ENCODE peak calls at places on chromosome 2, in nine cellular contexts. S is H9, U is K562, J is endothelial cell of umbilical vein, V is IMR-90, L is osteoblast, X is mammary epithelial cell, Y is neural progenitor cell, A is A549. P is an unnamed sample.

GRCh38 chr2:151840216-151840691 is 12.0 kb upstream of the ARL5A start:
- DNase-seq in U (no peak), V (no peak), Y (no peak), A (no peak), S (no peak), X (peak), J (no peak), L (no peak), P (no peak)

GRCh38 chr2:127651987-127652550 is 6.1 kb downstream of the GPR17 start:
- DNase-seq in L (no peak), U (no peak), Y (no peak), J (no peak), X (no peak), A (no peak), V (no peak), S (no peak), P (no peak)

GRCh38 chr2:102187191-102188150 is 648 bp downstream of the IL1RL2 start:
- DNase-seq in X (peak), S (no peak), Y (no peak), J (peak), U (no peak), L (peak), V (peak), A (no peak), P (peak)

GRCh38 chr2:191682148-191682547 is 4.2 kb downstream of the NABP1 start:
- DNase-seq in V (peak), L (peak), X (no peak), U (no peak), Y (no peak), J (no peak), S (no peak), A (no peak), P (no peak)

GRCh38 chr2:68292108-68292710 is 27.5 kb downstream of the CNRIP1 start:
- DNase-seq in L (no peak), Y (peak), U (peak), X (peak), A (peak), S (no peak), J (peak), V (peak), P (peak)

GRCh38 chr2:28613616-28614501 is 118.0 kb downstream of the PLB1 start:
- DNase-seq in A (no peak), J (no peak), U (no peak), L (no peak), Y (peak), X (peak), S (no peak), V (peak), P (no peak)

GRCh38 chr2:96157649-96158553 is 12.7 kb upstream of the DUSP2 start:
- DNase-seq in L (peak), U (peak), X (no peak), S (no peak), A (no peak), V (no peak), Y (no peak), J (no peak), P (no peak)

GRCh38 chr2:228401065-228401912 is 219.8 kb upstream of the SPHKAP start:
- DNase-seq in Y (no peak), X (peak), L (no peak), V (no peak), U (no peak), A (no peak), J (no peak), S (no peak), P (no peak)

GRCh38 chr2:223260681-223261080 is 208.7 kb downstream of the KCNE4 start:
- DNase-seq in J (peak), L (no peak), V (peak), U (no peak), Y (no peak), S (no peak), A (no peak), X (peak), P (no peak)

GRCh38 chr2:123696799-123697410 is 328.2 kb upstream of the CNTNAP5 start:
- DNase-seq in A (no peak), Y (no peak), U (no peak), V (no peak), X (no peak), J (no peak), L (peak), S (no peak), P (peak)

GRCh38 chr2:238558456-238559099 is 131.9 kb downstream of the ASB1 start:
- DNase-seq in U (no peak), V (no peak), Y (no peak), S (no peak), A (no peak), J (no peak), X (no peak), L (peak), P (no peak)

GRCh38 chr2:111247491-111247890 is 126.8 kb downstream of the BCL2L11 start:
- DNase-seq in L (no peak), U (no peak), X (no peak), A (no peak), S (no peak), V (no peak), J (no peak), Y (no peak), P (no peak)

GRCh38 chr2:20042531-20042930 is 8.9 kb downstream of the LAPTM4A start:
- DNase-seq in L (peak), J (peak), S (no peak), V (no peak), Y (no peak), A (no peak), X (no peak), U (no peak), P (peak)

GRCh38 chr2:212908682-212909435 is 242.6 kb downstream of the IKZF2 start:
- DNase-seq in V (no peak), U (no peak), Y (no peak), J (no peak), L (no peak), X (no peak), S (no peak), A (no peak), P (no peak)

GRCh38 chr2:172580544-172580943 is 24.7 kb downstream of the PDK1 start:
- DNase-seq in U (no peak), J (no peak), X (no peak), L (no peak), Y (no peak), A (no peak), S (no peak), V (no peak), P (no peak)

GRCh38 chr2:74221604-74222299 is 23.3 kb downstream of the MTHFD2 start:
- DNase-seq in L (no peak), S (no peak), U (no peak), J (no peak), A (no peak), Y (no peak), V (no peak), X (no peak), P (no peak)

GRCh38 chr2:149329470-149330126 is 789 bp upstream of the LYPD6 start:
- DNase-seq in S (peak), L (peak), U (no peak), V (peak), J (peak), Y (peak), A (peak), X (peak), P (peak)

GRCh38 chr2:136135924-136136906 is 18.3 kb upstream of the CXCR4 start:
- DNase-seq in S (no peak), X (no peak), V (no peak), U (no peak), A (no peak), L (no peak), J (no peak), Y (no peak), P (no peak)

GRCh38 chr2:38947241-38948239 is 57.9 kb downstream of the ARHGEF33 start:
- DNase-seq in L (no peak), J (peak), Y (peak), V (peak), U (peak), S (peak), A (peak), X (peak), P (peak)

GRCh38 chr2:211174631-211175030 is 618.2 kb downstream of the CPS1 start:
- DNase-seq in Y (no peak), U (no peak), S (no peak), L (no peak), A (no peak), J (no peak), X (no peak), V (no peak), P (no peak)

GRCh38 chr2:41779873-41780272 is 267.9 kb upstream of the PKDCC start:
- DNase-seq in U (no peak), V (no peak), L (no peak), A (no peak), Y (no peak), S (no peak), X (no peak), J (no peak), P (no peak)

GRCh38 chr2:36507408-36507812 is 90.6 kb downstream of the FEZ2 start:
- DNase-seq in S (peak), J (peak), X (peak), U (peak), Y (peak), L (no peak), A (peak), V (peak), P (peak)

GRCh38 chr2:217489145-217489960 is 513.4 kb downstream of the TNS1 start:
- DNase-seq in Y (peak), U (no peak), S (peak), J (no peak), L (peak), X (peak), A (no peak), V (no peak), P (no peak)

GRCh38 chr2:71340176-71340575 is 8.6 kb downstream of the ZNF638 start:
- DNase-seq in V (no peak), U (no peak), A (no peak), L (no peak), Y (no peak), X (no peak), S (no peak), J (peak), P (no peak)

GRCh38 chr2:8310557-8311455 is 371.1 kb upstream of the ID2 start:
- DNase-seq in J (no peak), L (no peak), Y (no peak), V (no peak), X (no peak), S (peak), A (no peak), U (no peak), P (no peak)

GRCh38 chr2:85468704-85469349 is 50.3 kb downstream of the SH2D6 start:
- DNase-seq in Y (peak), X (peak), L (no peak), A (peak), S (peak), U (peak), V (peak), J (peak), P (peak)

GRCh38 chr2:219178377-219179175 is 501 bp downstream of the RETREG2 start:
- DNase-seq in L (peak), S (no peak), Y (peak), U (peak), J (no peak), X (peak), V (peak), A (peak), P (peak)

GRCh38 chr2:32403782-32404181 is 47.0 kb downstream of the BIRC6 start:
- DNase-seq in V (no peak), S (no peak), Y (no peak), J (no peak), L (no peak), X (no peak), A (no peak), U (no peak), P (no peak)

GRCh38 chr2:226655871-226656270 is 143.7 kb downstream of the IRS1 start:
- DNase-seq in Y (no peak), S (no peak), L (no peak), J (no peak), V (peak), U (no peak), A (peak), X (no peak), P (no peak)

GRCh38 chr2:46548103-46548486 is 68.7 kb downstream of the TMEM247 start:
- DNase-seq in V (no peak), X (no peak), S (no peak), A (no peak), Y (no peak), J (no peak), L (peak), U (no peak), P (no peak)
- H3K4me2 ChIP-seq in V (no peak), X (no peak), S (no peak), A (no peak), Y (no peak), J (no peak), L (no peak), U (no peak), P (no peak)

GRCh38 chr2:174778479-174778962 is 14.2 kb upstream of the CHRNA1 start:
- DNase-seq in L (peak), U (no peak), J (no peak), X (peak), Y (no peak), A (no peak), S (no peak), V (peak), P (no peak)
- H3K4me2 ChIP-seq in L (peak), U (no peak), J (no peak), X (no peak), Y (no peak), A (no peak), S (no peak), V (peak), P (no peak)

DNA sequence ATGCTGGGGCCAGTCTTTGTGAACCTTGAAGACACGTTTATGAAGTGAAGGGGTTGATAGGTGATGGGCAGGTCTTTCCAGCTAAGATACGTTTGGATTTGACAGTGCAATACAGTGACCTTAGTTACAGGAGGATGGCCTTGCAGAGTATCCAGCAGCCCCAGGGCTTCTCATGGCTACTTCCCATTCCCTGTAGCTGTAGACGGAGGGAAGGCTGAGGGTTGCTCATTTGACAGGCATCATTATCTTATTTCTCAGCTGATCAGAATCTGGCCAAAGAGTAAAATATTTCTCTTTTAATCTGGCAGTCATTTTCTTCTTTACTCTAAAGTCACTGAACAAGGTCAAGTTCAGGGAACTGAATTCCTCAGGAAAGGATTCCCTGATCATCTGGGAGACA is 85.1 kb upstream of the RMDN2 start:
- DNase-seq in U (no peak), A (no peak), Y (no peak), J (no peak), V (no peak), L (no peak), X (no peak), S (no peak), P (no peak)
- H3K4me2 ChIP-seq in U (no peak), A (no peak), Y (no peak), J (no peak), V (no peak), L (no peak), X (no peak), S (no peak), P (no peak)

GRCh38 chr2:241958818-241959545 is 89.5 kb downstream of the RTP5 start:
- DNase-seq in A (no peak), S (no peak), V (no peak), X (no peak), J (no peak), Y (no peak), U (no peak), L (no peak), P (no peak)
- H3K4me2 ChIP-seq in A (no peak), S (no peak), V (no peak), X (no peak), J (no peak), Y (no peak), U (no peak), L (no peak), P (no peak)

GRCh38 chr2:112493048-112493447 is 11.1 kb downstream of the TTL start:
- DNase-seq in Y (no peak), V (peak), S (no peak), L (peak), J (no peak), X (no peak), U (no peak), A (peak), P (peak)
- H3K4me2 ChIP-seq in Y (no peak), V (no peak), S (no peak), L (peak), J (no peak), X (no peak), U (no peak), A (peak), P (no peak)

DNA sequence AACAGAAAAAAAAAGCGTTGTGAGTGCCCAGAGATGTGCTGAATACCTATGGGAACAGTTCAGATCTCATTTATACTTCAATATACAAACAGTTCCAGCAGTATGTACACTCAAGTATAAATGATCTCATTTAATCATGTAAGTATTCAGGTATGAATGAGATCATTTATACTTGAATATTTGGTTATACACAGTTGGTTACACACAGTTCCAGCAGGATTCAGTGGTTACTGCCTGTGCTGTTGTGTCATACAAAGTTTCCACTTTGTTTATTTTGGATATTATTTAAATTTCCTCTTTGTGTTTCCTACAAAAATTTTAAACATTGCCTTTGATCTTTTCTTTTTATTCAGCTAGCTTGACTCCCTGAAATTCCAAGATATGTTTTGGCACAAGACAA is 293.5 kb upstream of the SLC39A10 start:
- DNase-seq in L (no peak), S (no peak), J (no peak), A (peak), Y (no peak), U (no peak), V (peak), X (peak), P (no peak)
- H3K4me2 ChIP-seq in L (peak), S (no peak), J (peak), A (peak), Y (no peak), U (no peak), V (peak), X (peak), P (no peak)

DNA sequence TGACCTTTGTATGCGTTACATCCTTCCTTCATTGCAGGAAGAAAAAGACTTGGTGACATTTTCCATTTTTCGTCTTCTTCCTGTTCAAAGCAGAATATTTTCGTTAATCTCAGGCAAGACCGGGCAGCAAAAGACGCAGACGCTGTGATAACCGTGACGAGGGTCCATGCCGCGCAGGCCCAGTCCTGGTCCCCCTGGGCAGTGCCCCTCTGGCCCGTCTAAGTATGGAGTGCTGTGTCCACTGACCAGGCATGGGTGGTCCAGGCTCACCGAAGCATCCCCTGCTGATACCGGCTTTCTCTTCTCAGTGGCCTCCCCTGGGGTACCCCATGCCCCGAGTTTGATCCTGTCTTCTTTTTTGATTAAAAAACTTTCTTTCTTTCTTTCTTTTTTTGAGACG is 135.2 kb upstream of the ASB18 start:
- DNase-seq in A (no peak), L (no peak), S (no peak), Y (no peak), J (no peak), X (no peak), U (no peak), V (no peak), P (no peak)
- H3K4me2 ChIP-seq in A (no peak), L (no peak), S (no peak), Y (no peak), J (no peak), X (no peak), U (no peak), V (no peak), P (no peak)

DNA sequence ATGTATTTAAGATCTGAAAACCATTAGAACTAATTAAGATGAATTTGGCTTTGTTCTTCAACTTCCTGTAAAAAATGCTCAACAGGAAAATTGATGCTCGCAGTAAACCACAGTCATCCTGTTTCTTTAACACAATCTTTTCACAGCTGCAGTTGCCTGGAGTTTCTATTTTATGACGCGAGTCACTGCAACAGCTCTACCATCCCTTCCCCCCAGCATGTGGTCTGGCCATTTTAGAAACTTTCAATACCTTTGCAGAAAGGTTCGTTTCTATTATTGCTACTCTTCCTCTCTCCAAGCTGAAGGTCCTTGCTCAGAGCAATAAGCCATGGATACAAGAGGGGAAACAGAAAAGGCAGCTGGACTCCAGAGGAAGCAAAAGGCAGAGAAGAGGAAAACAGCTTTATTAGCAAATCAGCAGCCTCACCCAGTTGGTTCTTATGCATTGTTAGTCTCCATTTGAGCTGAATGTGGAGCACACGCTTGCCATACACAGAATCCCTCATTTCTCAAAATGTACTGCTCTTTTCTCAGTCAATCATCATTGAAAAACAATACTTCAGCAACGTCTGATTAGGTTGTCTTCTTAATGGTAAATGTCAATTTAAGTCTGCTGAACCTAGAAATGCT is 3.9 kb downstream of the WIPF1 start:
- DNase-seq in Y (peak), U (no peak), X (peak), J (peak), S (no peak), A (no peak), V (peak), L (no peak), P (peak)
- H3K4me2 ChIP-seq in Y (peak), U (no peak), X (peak), J (peak), S (no peak), A (peak), V (peak), L (peak), P (no peak)

GRCh38 chr2:80531319-80531718 is 226.8 kb upstream of the LRRTM1 start:
- DNase-seq in A (no peak), L (no peak), S (no peak), U (no peak), Y (no peak), V (no peak), X (no peak), J (no peak), P (no peak)
- H3K4me2 ChIP-seq in A (no peak), L (no peak), S (no peak), U (no peak), Y (no peak), V (no peak), X (no peak), J (no peak), P (no peak)

P was measured in mesendoderm.